ENCODE peak calls at places on chromosomes 11 and 22, in nine cellular contexts. E is H1, A is adrenal gland, K is cardiac fibroblast, H is upper lobe of right lung, Y is body of pancreas, J is colonic mucosa, D is PC-9, X is HCT116. V is an unnamed sample.

GRCh38 chr11:47532597-47533213 is 20.2 kb downstream of the CELF1 start:
- DNase-seq in A (no peak), X (no peak), J (no peak), E (no peak), Y (no peak), K (peak; percentile 40), H (no peak), D (no peak), V (no peak)

GRCh38 chr22:29342577-29343312 is 27.2 kb upstream of the RASL10A start:
- DNase-seq in A (no peak), J (no peak), H (no peak), D (peak; percentile 20), X (no peak), Y (peak; percentile 66), K (no peak), E (no peak), V (no peak)

GRCh38 chr11:36450391-36450714 is 59.7 kb downstream of the TRAF6 start:
- DNase-seq in H (no peak), J (no peak), A (no peak), D (no peak), E (no peak), K (no peak), Y (no peak), X (no peak), V (no peak)

GRCh38 chr22:24440718-24441405 is 13.5 kb downstream of the ADORA2A start:
- DNase-seq in H (no peak), Y (no peak), K (no peak), D (no peak), A (peak; percentile 54), E (no peak), J (no peak), X (no peak), V (no peak)

GRCh38 chr22:50633771-50634170 is 5.8 kb upstream of the ARSA start:
- DNase-seq in K (no peak), Y (no peak), E (no peak), J (no peak), H (no peak), X (no peak), D (no peak), A (no peak), V (no peak)

GRCh38 chr11:76803023-76803422 is 19.9 kb downstream of the TSKU start:
- DNase-seq in J (peak; percentile 18), K (peak; percentile 77), E (no peak), A (peak; percentile 55), D (no peak), X (no peak), H (peak; percentile 64), Y (peak; percentile 30), V (no peak)

GRCh38 chr11:1927151-1928037 is 7.9 kb downstream of the TNNT3 start:
- DNase-seq in H (no peak), K (no peak), D (no peak), Y (no peak), E (no peak), X (no peak), A (no peak), J (no peak), V (no peak)

GRCh38 chr11:106276859-106277436 is 199.5 kb downstream of the AASDHPPT start:
- DNase-seq in Y (no peak), H (no peak), X (no peak), A (no peak), J (no peak), E (no peak), K (peak; percentile 56), D (peak; percentile 2), V (no peak)

GRCh38 chr22:44309647-44310046 is 3.1 kb downstream of the SHISAL1 start:
- DNase-seq in H (no peak), D (no peak), J (no peak), A (no peak), K (peak; percentile 42), E (no peak), X (no peak), Y (no peak), V (no peak)

GRCh38 chr11:62186195-62186594 is 3.8 kb upstream of the SCGB1D1 start:
- DNase-seq in D (no peak), A (no peak), X (no peak), Y (no peak), K (no peak), J (no peak), H (no peak), E (no peak), V (no peak)

GRCh38 chr11:45045692-45046471 is 95.2 kb upstream of the TP53I11 start:
- DNase-seq in Y (no peak), K (peak; percentile 71), A (peak; percentile 79), H (peak; percentile 76), X (peak; percentile 6), E (no peak), D (no peak), J (no peak), V (no peak)

GRCh38 chr11:95364324-95365295 is 133.6 kb upstream of the SESN3 start:
- DNase-seq in H (no peak), E (no peak), Y (no peak), X (no peak), K (peak; percentile 13), J (no peak), A (no peak), D (no peak), V (no peak)

DNA sequence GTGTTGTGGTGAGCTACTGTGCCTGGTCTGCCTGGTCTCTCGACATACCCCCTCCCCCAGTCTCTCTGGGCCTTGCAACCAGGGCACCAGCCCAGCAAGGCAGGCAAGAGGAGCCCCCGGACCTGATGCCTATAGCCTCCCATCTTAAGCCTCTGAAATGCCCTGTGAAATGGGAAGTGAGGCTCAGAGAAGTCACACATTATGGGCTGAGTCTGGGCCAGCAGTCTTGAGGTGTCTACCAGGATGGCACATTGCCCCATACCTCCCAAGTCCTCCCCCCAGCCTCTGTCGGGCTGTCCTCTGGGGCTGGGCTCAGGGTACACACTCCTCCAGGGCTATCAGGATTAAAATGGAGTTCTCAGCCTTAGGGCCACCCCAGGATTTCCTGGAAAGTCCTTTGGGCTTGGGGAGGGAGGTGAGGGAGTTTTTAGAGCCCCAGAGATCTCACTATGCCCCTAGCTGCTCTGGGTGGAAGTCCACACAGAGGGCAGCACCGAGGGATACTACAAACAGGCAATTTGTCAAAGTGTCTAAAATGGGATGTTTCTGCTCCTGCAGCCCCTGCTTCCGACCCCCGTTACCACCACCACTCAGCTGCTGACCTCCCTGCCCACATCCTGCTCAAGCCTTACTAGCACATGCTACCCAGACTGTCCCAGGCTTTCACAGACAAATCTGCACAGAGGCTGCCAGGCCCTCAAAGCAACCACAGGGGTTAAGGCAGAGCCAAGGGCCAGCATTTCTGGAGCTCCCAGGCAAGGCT is 3.1 kb upstream of the SH3BP1 start:
- DNase-seq in X (no peak), Y (no peak), K (peak; percentile 89), E (no peak), A (no peak), D (no peak), J (no peak), H (no peak), V (no peak)
- TF ChIP-seq CTCF in X (peak; percentile 29), Y (no peak), K (peak; percentile 41), E (peak; percentile 36), A (no peak), D (no peak), J (no peak), H (no peak), V (no peak)

DNA sequence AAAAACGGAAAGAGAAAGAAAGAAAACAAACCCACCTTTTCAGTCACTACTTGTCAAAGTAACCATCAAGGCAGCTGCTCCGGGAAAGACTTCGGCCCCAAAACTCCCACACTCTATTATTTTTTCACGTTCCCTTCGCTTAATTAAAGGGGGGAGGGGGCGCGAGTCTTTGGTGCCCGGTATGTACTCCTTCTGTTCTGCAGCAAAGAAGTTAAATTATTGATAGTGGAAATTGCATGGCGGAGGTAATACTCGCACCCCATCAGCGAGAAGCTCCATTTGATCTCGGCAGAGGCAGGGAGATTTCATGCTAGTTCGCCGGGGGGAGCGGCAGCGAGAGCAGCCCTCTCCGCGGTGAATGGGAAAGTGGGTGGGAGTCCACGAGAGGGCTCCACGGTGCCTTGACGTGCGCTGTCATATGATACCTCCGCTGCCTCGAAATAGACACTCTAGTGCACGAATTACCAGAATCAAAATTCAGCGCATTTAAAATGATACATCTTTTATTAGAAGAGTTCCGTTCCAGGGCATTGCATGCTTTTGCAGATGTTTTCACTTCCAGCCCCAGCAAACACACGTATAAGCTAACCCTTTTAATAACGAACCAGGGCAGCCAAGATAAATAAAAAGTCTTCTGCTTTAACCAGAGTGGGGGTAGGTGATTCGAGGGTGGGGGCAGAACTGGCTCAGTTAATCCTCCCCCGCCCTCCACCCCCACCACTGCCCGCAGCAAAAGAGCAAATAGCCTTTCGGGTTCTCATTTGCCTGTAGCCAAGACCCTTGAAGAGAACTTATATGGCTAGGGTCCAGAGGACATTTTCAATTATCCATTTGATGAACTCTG is 1.2 kb upstream of the BDNF start:
- DNase-seq in E (no peak), J (peak; percentile 33), K (peak; percentile 61), H (peak; percentile 62), D (peak; percentile 30), A (no peak), X (no peak), Y (no peak), V (no peak)
- TF ChIP-seq CTCF in E (no peak), J (no peak), K (peak; percentile 18), H (peak; percentile 7), D (no peak), A (no peak), X (peak; percentile 28), Y (no peak), V (peak; percentile 35)

GRCh38 chr22:20186183-20186870 is 35.5 kb upstream of the CCDC188 start:
- DNase-seq in H (no peak), D (no peak), Y (no peak), A (no peak), X (no peak), E (peak; percentile 61), K (no peak), J (no peak), V (no peak)
- TF ChIP-seq CTCF in H (no peak), D (no peak), Y (no peak), A (no peak), X (peak; percentile 36), E (peak; percentile 64), K (no peak), J (no peak), V (peak; percentile 37)

GRCh38 chr11:9613830-9614762 is 40.6 kb downstream of the WEE1 start:
- DNase-seq in J (peak; percentile 92), X (peak; percentile 69), E (no peak), K (peak; percentile 82), H (peak; percentile 96), Y (peak; percentile 89), A (peak; percentile 88), D (peak; percentile 92), V (peak; percentile 89)
- TF ChIP-seq CTCF in J (peak; percentile 83), X (peak; percentile 83), E (peak; percentile 75), K (peak; percentile 53), H (peak; percentile 84), Y (peak; percentile 73), A (peak; percentile 79), D (peak; percentile 61), V (peak; percentile 85)

GRCh38 chr22:35155403-35156025 is 89.6 kb downstream of the ISX start:
- DNase-seq in D (no peak), E (no peak), X (no peak), H (peak; percentile 31), A (no peak), Y (no peak), J (no peak), K (no peak), V (no peak)
- TF ChIP-seq CTCF in D (no peak), E (peak; percentile 72), X (peak; percentile 29), H (no peak), A (no peak), Y (no peak), J (no peak), K (no peak), V (no peak)

DNA sequence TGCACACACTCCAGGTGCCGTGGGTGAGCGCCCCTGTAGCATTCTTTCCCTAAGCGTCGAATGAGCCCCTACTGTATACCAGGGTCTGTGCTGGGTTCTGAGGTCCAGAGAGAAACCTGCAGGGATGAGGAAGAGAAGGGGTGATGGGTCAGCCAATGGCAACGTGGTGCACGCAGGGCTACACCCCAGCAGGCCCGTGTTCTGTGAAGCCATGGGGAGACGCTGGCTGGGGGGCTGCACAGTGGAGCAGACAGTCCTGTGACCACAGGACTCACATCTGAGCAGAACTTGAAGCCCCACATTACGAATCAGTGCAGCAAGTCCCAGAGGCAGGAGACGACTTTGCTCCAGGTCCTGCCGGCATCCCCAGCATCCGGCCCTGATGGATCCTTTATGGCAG is 1481.4 kb downstream of the BRD1 start:
- DNase-seq in D (no peak), H (no peak), A (no peak), E (no peak), Y (no peak), J (no peak), X (no peak), K (no peak), V (no peak)
- TF ChIP-seq CTCF in D (no peak), H (no peak), A (no peak), E (no peak), Y (no peak), J (no peak), X (no peak), K (no peak), V (no peak)